ENCODE peak calls at places on chromosomes 13 and 19, in five cellular contexts. R is aorta; K is stimulated activated CD4-positive, alpha-beta T cell treated with anti-CD3 and anti-CD28 coated beads, Interleukin-2, amount 100 ng/mL, for 4 hours; H is sigmoid colon; J is ureter. B is an unnamed sample.

GRCh38 chr13:24623141-24623665 is 57.0 kb upstream of the ATP12A start:
- DNase-seq in J (no peak), R (no peak), H (no peak), K (no peak), B (no peak)

GRCh38 chr19:52138614-52139290 is 986 bp downstream of the ZNF616 start:
- DNase-seq in R (no peak), J (no peak), K (peak), H (no peak), B (no peak)

GRCh38 chr19:50928841-50929240 is 17.6 kb upstream of the KLK4 start:
- DNase-seq in K (no peak), R (no peak), J (no peak), H (no peak), B (no peak)

GRCh38 chr19:15154002-15154612 is 46.7 kb downstream of the NOTCH3 start:
- DNase-seq in K (peak), J (no peak), R (peak), H (peak), B (no peak)

GRCh38 chr13:43377955-43378354 is 354.6 kb downstream of the DNAJC15 start:
- DNase-seq in H (no peak), K (no peak), J (no peak), R (no peak), B (no peak)

GRCh38 chr13:70249332-70250064 is 141.2 kb upstream of the KLHL1 start:
- DNase-seq in H (no peak), J (no peak), K (no peak), R (no peak), B (no peak)

GRCh38 chr13:63088226-63088625 is 1672.6 kb upstream of the PCDH20 start:
- DNase-seq in H (no peak), J (no peak), R (no peak), K (no peak), B (no peak)

GRCh38 chr13:35743165-35743564 is 266.7 kb upstream of the MAB21L1 start:
- DNase-seq in K (no peak), J (no peak), R (no peak), H (no peak), B (no peak)

GRCh38 chr13:110131424-110131823 is 175.5 kb downstream of the COL4A1 start:
- DNase-seq in J (no peak), H (peak), K (no peak), R (no peak), B (no peak)

GRCh38 chr19:53158119-53158656 is 665 bp downstream of the ZNF347 start:
- DNase-seq in H (peak), J (peak), R (peak), K (peak), B (no peak)

GRCh38 chr13:110546933-110547332 is 14.6 kb downstream of the RAB20 start:
- DNase-seq in H (peak), K (no peak), R (peak), J (peak), B (peak)

GRCh38 chr19:30516586-30516985 is 144.4 kb downstream of the ZNF536 start:
- DNase-seq in K (no peak), J (no peak), H (no peak), R (no peak), B (no peak)

GRCh38 chr19:2274937-2275535 is 6.9 kb downstream of the PEAK3 start:
- DNase-seq in R (no peak), J (peak), H (peak), K (no peak), B (no peak)

GRCh38 chr13:106709509-106709908 is 141.6 kb upstream of the ARGLU1 start:
- DNase-seq in H (no peak), J (no peak), R (no peak), K (no peak), B (no peak)

GRCh38 chr13:21326155-21327030 is 132.7 kb downstream of the ZDHHC20 start:
- DNase-seq in J (no peak), K (no peak), R (no peak), H (peak), B (peak)

GRCh38 chr13:83057119-83057518 is 825.2 kb downstream of the SLITRK1 start:
- DNase-seq in J (no peak), R (no peak), H (no peak), K (no peak), B (no peak)

GRCh38 chr19:13024126-13024957 is 29.1 kb downstream of the NFIX start:
- DNase-seq in H (peak), K (no peak), R (no peak), J (no peak), B (no peak)

GRCh38 chr19:15374105-15374651 is 5.4 kb downstream of the AKAP8 start:
- DNase-seq in K (no peak), H (no peak), J (no peak), R (peak), B (no peak)

GRCh38 chr13:40350283-40350992 is 316.0 kb downstream of the FOXO1 start:
- DNase-seq in R (no peak), J (no peak), K (no peak), H (no peak), B (no peak)

GRCh38 chr13:39888865-39889810 is 233.7 kb downstream of the COG6 start:
- DNase-seq in J (no peak), H (no peak), R (no peak), K (no peak), B (no peak)

GRCh38 chr13:53250977-53251376 is 222.4 kb downstream of the OLFM4 start:
- DNase-seq in H (no peak), R (no peak), K (no peak), J (no peak), B (no peak)

GRCh38 chr13:23428183-23428528 is 5.3 kb downstream of the SACS start:
- DNase-seq in H (no peak), J (no peak), K (no peak), R (no peak), B (no peak)

GRCh38 chr13:98445340-98446233 is 131.3 kb downstream of the STK24 start:
- DNase-seq in J (peak), R (peak), K (peak), H (peak), B (no peak)

GRCh38 chr13:99382428-99383133 is 75.4 kb upstream of the GPR183 start:
- DNase-seq in R (no peak), H (peak), J (no peak), K (no peak), B (no peak)

GRCh38 chr13:46615888-46616531 is 63.0 kb downstream of the LRCH1 start:
- DNase-seq in H (no peak), K (no peak), J (no peak), R (no peak), B (no peak)

GRCh38 chr13:19345158-19345557 is 163.5 kb upstream of the TUBA3C start:
- DNase-seq in H (no peak), K (no peak), J (no peak), R (no peak), B (no peak)

GRCh38 chr19:35449347-35450043 is 1.4 kb downstream of the FFAR2 start:
- DNase-seq in J (no peak), R (no peak), H (no peak), K (no peak), B (no peak)

GRCh38 chr19:14562660-14563589 is 8.9 kb downstream of the NDUFB7 start:
- DNase-seq in H (no peak), R (no peak), J (no peak), K (no peak), B (no peak)

B was measured in amniotic stem cell.